ENCODE peak calls at places on chromosomes 7 and 10, in four cellular contexts. H is A549, G is H1, V is K562. I is an unnamed sample.

GRCh38 chr10:27373566-27374160 is 130.4 kb upstream of the RAB18 start:
- DNase-seq in H (no peak), G (no peak), V (no peak), I (no peak)

GRCh38 chr10:119024882-119025281 is 4.6 kb upstream of the NANOS1 start:
- DNase-seq in H (no peak), G (peak; percentile 34), V (no peak), I (no peak)

GRCh38 chr10:70753026-70753663 is 32.0 kb downstream of the TBATA start:
- DNase-seq in H (no peak), G (no peak), V (no peak), I (no peak)

GRCh38 chr7:151017953-151018420 is 6.3 kb downstream of the ATG9B start:
- DNase-seq in H (peak; percentile 71), G (peak; percentile 99), V (peak; percentile 90), I (no peak)

GRCh38 chr10:22816298-22816653 is 101.9 kb upstream of the PIP4K2A start:
- DNase-seq in H (peak; percentile 32), G (no peak), V (peak; percentile 50), I (no peak)

GRCh38 chr10:48595533-48595932 is 9.3 kb downstream of the ARHGAP22 start:
- DNase-seq in H (no peak), G (no peak), V (no peak), I (no peak)

GRCh38 chr10:14071956-14072355 is 258.8 kb downstream of the FRMD4A start:
- DNase-seq in H (no peak), G (no peak), V (no peak), I (no peak)

GRCh38 chr10:12448729-12449391 is 99.5 kb downstream of the CAMK1D start:
- DNase-seq in H (peak; percentile 72), G (no peak), V (peak; percentile 15), I (no peak)

GRCh38 chr7:84790873-84791272 is 396.0 kb downstream of the SEMA3D start:
- DNase-seq in H (no peak), G (no peak), V (no peak), I (no peak)

GRCh38 chr7:74311305-74311744 is 22.1 kb downstream of the CLIP2 start:
- DNase-seq in H (no peak), G (no peak), V (no peak), I (no peak)

GRCh38 chr10:17649836-17650235 is 5.9 kb downstream of the STAM start:
- DNase-seq in H (no peak), G (no peak), V (no peak), I (no peak)

GRCh38 chr7:26151953-26152781 is at the start of gene NFE2L3:
- DNase-seq in H (peak; percentile 64), G (peak; percentile 87), V (peak; percentile 91), I (peak; percentile 76)

GRCh38 chr7:155505422-155505793 is 41.0 kb downstream of the CNPY1 start:
- DNase-seq in H (no peak), G (no peak), V (no peak), I (no peak)

GRCh38 chr7:155509025-155509724 is 37.2 kb downstream of the CNPY1 start:
- DNase-seq in H (no peak), G (no peak), V (no peak), I (no peak)

GRCh38 chr7:155509725-155510551 is 36.4 kb downstream of the CNPY1 start:
- DNase-seq in H (no peak), G (peak; percentile 84), V (no peak), I (no peak)

GRCh38 chr7:155508372-155509024 is 37.9 kb downstream of the CNPY1 start:
- DNase-seq in H (no peak), G (no peak), V (no peak), I (no peak)

GRCh38 chr7:155506854-155507337 is 39.5 kb downstream of the CNPY1 start:
- DNase-seq in H (peak; percentile 17), G (no peak), V (peak; percentile 18), I (no peak)
- TF ChIP-seq PHF8 in H (no peak), G (no peak), V (no peak), I (no peak)

GRCh38 chr10:30434273-30435067 is 486 bp downstream of the MAP3K8 start:
- DNase-seq in H (peak; percentile 81), G (peak; percentile 78), V (peak; percentile 79), I (peak; percentile 83)

GRCh38 chr10:30435068-30435422 is 1.1 kb downstream of the MAP3K8 start:
- DNase-seq in H (no peak), G (no peak), V (peak; percentile 67), I (no peak)

GRCh38 chr10:30433779-30434272 is at the start of gene MAP3K8:
- DNase-seq in H (peak; percentile 83), G (peak; percentile 88), V (peak; percentile 87), I (peak; percentile 89)

GRCh38 chr10:30432631-30433285 is 1.2 kb upstream of the MAP3K8 start:
- DNase-seq in H (peak; percentile 55), G (no peak), V (peak; percentile 34), I (no peak)

GRCh38 chr10:30433286-30433778 is 652 bp upstream of the MAP3K8 start:
- DNase-seq in H (peak; percentile 59), G (peak; percentile 80), V (peak; percentile 75), I (peak; percentile 77)
- TF ChIP-seq PHF8 in H (peak; percentile 25), G (peak; percentile 58), V (no peak), I (peak; percentile 68)

GRCh38 chr10:105063796-105064195 is 422.7 kb downstream of the SORCS3 start:
- DNase-seq in H (no peak), G (peak; percentile 71), V (peak; percentile 0), I (peak; percentile 5)
- TF ChIP-seq PHF8 in H (no peak), G (no peak), V (no peak), I (no peak)

DNA sequence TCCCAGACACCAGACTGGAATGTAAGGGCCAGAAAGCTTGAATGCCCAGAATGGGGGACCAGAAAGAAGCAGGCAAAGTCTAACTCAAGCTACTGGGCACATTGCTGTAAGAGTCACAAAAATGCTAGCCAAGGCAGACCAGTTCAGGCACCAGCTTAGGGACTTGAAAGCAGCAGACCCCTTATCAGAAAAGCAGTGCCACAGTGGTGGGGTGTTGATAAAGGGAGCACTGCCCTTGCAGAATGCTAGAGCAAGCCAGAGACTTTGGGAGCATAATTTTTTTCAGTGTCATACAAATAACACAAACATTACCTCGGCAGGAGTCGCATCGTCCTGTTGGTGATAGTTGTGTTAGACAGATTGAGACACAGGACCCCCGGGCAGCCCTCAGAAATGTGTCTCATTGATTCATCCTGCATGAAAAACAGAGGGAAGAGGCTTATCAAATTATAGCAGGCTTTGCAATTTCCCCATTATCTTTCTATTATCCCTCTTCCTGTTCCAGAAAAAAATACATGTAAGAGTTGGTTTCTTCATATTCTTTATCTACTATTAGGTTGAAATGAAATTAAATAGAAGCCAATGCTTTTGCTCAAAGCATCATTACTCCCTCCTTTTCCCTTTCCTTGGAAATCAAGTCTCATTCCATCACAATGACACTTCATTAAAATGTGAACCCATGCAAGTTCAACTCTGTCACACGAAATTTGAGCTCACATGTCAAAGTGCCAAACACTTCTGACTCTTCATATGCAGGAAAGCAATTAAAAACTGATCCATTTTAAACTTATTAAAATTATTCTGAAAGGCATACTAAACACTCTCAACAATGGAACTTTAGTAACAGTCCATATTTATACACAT is 13.4 kb downstream of the LRRC17 start:
- DNase-seq in H (no peak), G (no peak), V (peak; percentile 49), I (no peak)
- TF ChIP-seq PHF8 in H (no peak), G (no peak), V (no peak), I (no peak)

DNA sequence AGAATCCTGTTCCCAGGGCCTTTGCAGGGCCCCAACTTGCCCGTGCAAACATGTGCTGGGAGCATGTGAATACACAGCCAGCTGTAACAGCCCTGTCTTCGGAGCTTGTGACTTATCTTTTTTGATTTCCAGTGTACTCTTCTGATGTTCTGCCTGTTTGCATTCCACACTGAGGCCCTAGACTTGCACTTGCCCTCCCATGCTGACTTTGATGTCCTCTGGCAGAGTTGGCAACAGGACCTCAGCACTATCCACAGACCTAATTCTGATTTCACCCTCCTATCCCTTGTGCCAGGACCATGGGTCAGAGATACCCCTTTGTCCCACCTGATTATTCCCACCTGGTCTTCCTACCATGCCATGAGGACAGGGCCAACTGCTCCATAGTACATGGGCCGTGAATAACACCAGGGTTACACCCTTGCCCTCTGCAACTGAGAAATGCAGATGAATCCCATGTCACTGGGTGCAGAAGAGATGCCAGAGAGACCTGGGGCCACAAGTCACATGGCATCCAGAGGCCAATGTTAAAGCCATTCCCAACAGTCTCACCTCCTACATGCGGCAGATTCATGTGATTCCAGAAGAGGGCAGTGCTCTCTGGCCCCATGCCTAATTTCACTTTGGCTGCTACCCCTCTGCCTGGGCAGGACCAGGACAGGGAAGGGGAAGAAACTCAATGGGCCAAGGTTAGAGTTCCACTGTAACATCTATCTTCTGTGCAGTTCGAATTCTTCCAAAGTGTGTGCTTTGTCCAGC is 43.0 kb downstream of the SCRN1 start:
- DNase-seq in H (peak; percentile 12), G (peak; percentile 54), V (peak; percentile 22), I (peak; percentile 19)
- TF ChIP-seq PHF8 in H (no peak), G (no peak), V (no peak), I (no peak)

GRCh38 chr7:111198255-111198654 is 107.3 kb downstream of the LRRN3 start:
- DNase-seq in H (no peak), G (no peak), V (peak; percentile 25), I (peak; percentile 16)
- TF ChIP-seq PHF8 in H (no peak), G (no peak), V (no peak), I (no peak)

I was measured in HepG2.